ENCODE peak calls at places on chromosomes 12 and 14, in nine cellular contexts. N is lower lobe of right lung; X is ovary; A is heart left ventricle; O is CD8-positive, alpha-beta T cell; D is stomach; S is PC-3; M is psoas muscle; F is WERI-Rb-1. U is an unnamed sample.
A peak's percentile ranks its signal among the peaks of the same experiment; 100 is the strongest.

GRCh38 chr12:109582636-109583035 is 9.0 kb downstream of the MVK start:
- DNase-seq in S (peak; percentile 45), O (no peak), M (peak; percentile 44), N (peak; percentile 89), A (no peak), F (peak; percentile 62), X (no peak), D (no peak), U (no peak)

GRCh38 chr12:108495054-108495453 is 20.0 kb upstream of the FICD start:
- DNase-seq in X (no peak), A (no peak), S (peak; percentile 82), M (no peak), N (no peak), F (peak; percentile 52), D (no peak), O (no peak), U (no peak)

GRCh38 chr12:7131502-7131866 is 1.3 kb downstream of the CLSTN3 start:
- DNase-seq in D (no peak), X (no peak), O (peak; percentile 27), S (no peak), F (no peak), M (no peak), N (no peak), A (no peak), U (no peak)

GRCh38 chr14:81329640-81330385 is 70.3 kb downstream of the STON2 start:
- DNase-seq in S (peak; percentile 29), M (no peak), D (no peak), F (no peak), N (no peak), A (no peak), X (no peak), O (no peak), U (no peak)

GRCh38 chr12:51923506-51924365 is 16.4 kb downstream of the ACVRL1 start:
- DNase-seq in O (peak; percentile 55), N (peak; percentile 77), X (no peak), D (peak; percentile 61), M (peak; percentile 88), F (peak; percentile 51), S (peak; percentile 22), A (peak; percentile 66), U (no peak)

GRCh38 chr12:56071648-56072047 is 8.3 kb upstream of the ERBB3 start:
- DNase-seq in O (no peak), D (no peak), M (no peak), A (no peak), S (no peak), F (no peak), N (no peak), X (no peak), U (no peak)

GRCh38 chr12:101877816-101878811 is 734 bp downstream of the DRAM1 start:
- DNase-seq in M (peak; percentile 65), X (no peak), F (peak; percentile 11), A (peak; percentile 32), N (no peak), D (peak; percentile 32), O (peak; percentile 16), S (peak; percentile 18), U (no peak)

GRCh38 chr12:129635003-129635685 is 268.7 kb downstream of the TMEM132D start:
- DNase-seq in F (no peak), S (no peak), X (no peak), O (no peak), D (no peak), A (no peak), M (no peak), N (no peak), U (no peak)

GRCh38 chr12:132909030-132909368 is 21.6 kb upstream of the CHFR start:
- DNase-seq in F (no peak), S (no peak), M (no peak), A (no peak), D (no peak), X (no peak), N (no peak), O (no peak), U (no peak)

GRCh38 chr12:101697197-101697929 is at the start of gene CHPT1:
- DNase-seq in D (peak; percentile 82), O (peak; percentile 59), M (peak; percentile 90), A (peak; percentile 90), X (peak; percentile 69), N (peak; percentile 87), F (peak; percentile 88), S (peak; percentile 47), U (no peak)

GRCh38 chr12:113133036-113133435 is 2.5 kb downstream of the RASAL1 start:
- DNase-seq in N (peak; percentile 20), F (no peak), A (no peak), D (no peak), X (no peak), S (no peak), M (no peak), O (no peak), U (no peak)

GRCh38 chr12:95385246-95385645 is 88.7 kb upstream of the METAP2 start:
- DNase-seq in N (no peak), A (peak; percentile 40), X (no peak), S (no peak), M (peak; percentile 67), O (no peak), F (no peak), D (no peak), U (peak; percentile 18)

GRCh38 chr14:63513756-63514155 is 29.4 kb downstream of the PPP2R5E start:
- DNase-seq in F (no peak), A (no peak), M (no peak), D (no peak), S (no peak), X (no peak), N (no peak), O (no peak), U (no peak)

GRCh38 chr14:59262717-59263469 is 74.4 kb downstream of the DAAM1 start:
- DNase-seq in D (no peak), N (no peak), A (no peak), O (no peak), M (no peak), F (no peak), S (peak; percentile 77), X (no peak), U (no peak)
- TF ChIP-seq CTCF in D (no peak), N (peak; percentile 37), A (peak; percentile 11), O (no peak), M (no peak), F (peak; percentile 25), S (peak; percentile 84), X (no peak), U (no peak)

GRCh38 chr12:96397756-96398421 is 2.4 kb downstream of the CDK17 start:
- DNase-seq in N (no peak), M (no peak), O (no peak), D (no peak), S (peak; percentile 15), X (no peak), A (no peak), F (no peak), U (no peak)
- H3K4me3 ChIP-seq in N (peak overlapping the region; percentile 81), M (peak overlapping the region; percentile 94), O (peak overlapping the region; percentile 64), D (peak overlapping the region; percentile 98), S (peak overlapping the region; percentile 82), X (peak overlapping the region; percentile 94), A (peak overlapping the region; percentile 98), F (peak overlapping the region; percentile 69), U (peak overlapping the region; percentile 94)

GRCh38 chr12:57219205-57219992 is 2.8 kb downstream of the NXPH4 start:
- DNase-seq in M (no peak), S (no peak), X (no peak), A (no peak), D (no peak), F (peak; percentile 87), N (no peak), O (no peak), U (no peak)

GRCh38 chr12:57220770-57221168 is 4.2 kb downstream of the NXPH4 start:
- DNase-seq in D (no peak), A (no peak), M (no peak), S (no peak), X (no peak), N (no peak), O (no peak), F (no peak), U (no peak)

GRCh38 chr12:57218030-57218853 is 1.6 kb downstream of the NXPH4 start:
- DNase-seq in M (no peak), A (no peak), O (no peak), F (no peak), X (no peak), S (peak; percentile 52), D (no peak), N (no peak), U (no peak)

GRCh38 chr12:57221169-57221917 is 4.7 kb downstream of the NXPH4 start:
- DNase-seq in X (no peak), N (no peak), F (no peak), M (no peak), A (no peak), S (no peak), D (no peak), O (no peak), U (no peak)

GRCh38 chr12:57219993-57220728 is 3.6 kb downstream of the NXPH4 start:
- DNase-seq in M (no peak), F (no peak), D (no peak), S (no peak), X (no peak), A (no peak), N (no peak), O (no peak), U (no peak)
- H3K27me3 ChIP-seq in M (peaks cover 33% of the 10 kb centered on the region), F (peaks cover 12% of the 10 kb centered on the region), D (peaks cover 100% of the 10 kb centered on the region), S (peaks cover 12% of the 10 kb centered on the region), X (peaks cover 20% of the 10 kb centered on the region), A (peaks cover 30% of the 10 kb centered on the region), N (peaks cover 95% of the 10 kb centered on the region), O (peaks cover 88% of the 10 kb centered on the region), U (peaks cover 55% of the 10 kb centered on the region)

GRCh38 chr14:106286697-106287290 is 760.4 kb downstream of the TMEM121 start:
- DNase-seq in D (no peak), M (no peak), A (no peak), S (no peak), F (peak; percentile 10), X (no peak), O (no peak), N (no peak), U (no peak)
- TF ChIP-seq CTCF in D (no peak), M (no peak), A (no peak), S (no peak), F (peak; percentile 70), X (no peak), O (peak; percentile 27), N (peak; percentile 36), U (no peak)

GRCh38 chr14:24440606-24441399 is 1.8 kb downstream of the SDR39U1 start:
- DNase-seq in O (no peak), X (no peak), F (no peak), M (no peak), S (no peak), N (no peak), A (no peak), D (no peak), U (no peak)
- H3K4me3 ChIP-seq in O (no peak overlapping the region), X (no peak overlapping the region), F (no peak overlapping the region), M (no peak overlapping the region), S (peak overlapping the region; percentile 84), N (no peak overlapping the region), A (no peak overlapping the region), D (no peak overlapping the region), U (no peak overlapping the region)

U was measured in AG04450.